ENCODE peak calls at places on chromosome 18, in eight cellular contexts. T is NCI-H460, K is NCI-H1436, I is ascending aorta, Z is kidney glomerular epithelial cell, B is GM12891, W is amygdala, U is RCC 7860. Y is an unnamed sample.

GRCh38 chr18:23547806-23548205 is 38.5 kb downstream of the NPC1 start:
- DNase-seq in I (no peak), K (no peak), U (peak; percentile 71), W (no peak), Z (peak; percentile 45), T (no peak), B (no peak), Y (peak; percentile 72)

GRCh38 chr18:63890950-63891304 is 3.4 kb downstream of the SERPINB2 start:
- DNase-seq in Z (no peak), W (no peak), K (no peak), B (no peak), I (no peak), U (peak; percentile 25), T (no peak), Y (no peak)

GRCh38 chr18:45221363-45221762 is 393.9 kb upstream of the SLC14A2 start:
- DNase-seq in U (no peak), B (no peak), T (no peak), I (peak; percentile 67), W (no peak), Z (peak; percentile 57), K (no peak), Y (no peak)

GRCh38 chr18:32911660-32912284 is 138.9 kb upstream of the KLHL14 start:
- DNase-seq in B (no peak), U (peak; percentile 70), K (no peak), W (no peak), T (no peak), I (no peak), Z (peak; percentile 19), Y (no peak)

GRCh38 chr18:57744211-57744694 is 58.9 kb downstream of the ATP8B1 start:
- DNase-seq in W (no peak), T (no peak), I (peak; percentile 70), K (no peak), B (no peak), Z (no peak), U (no peak), Y (no peak)

GRCh38 chr18:79071037-79071960 is 2.1 kb downstream of the ATP9B start:
- DNase-seq in B (no peak), I (no peak), Z (no peak), W (no peak), U (no peak), K (no peak), T (no peak), Y (no peak)

GRCh38 chr18:9765505-9765904 is 57.4 kb downstream of the RAB31 start:
- DNase-seq in K (no peak), Z (no peak), I (no peak), B (no peak), W (no peak), U (no peak), T (no peak), Y (no peak)

GRCh38 chr18:25830787-25831186 is 259.6 kb downstream of the SS18 start:
- DNase-seq in U (peak; percentile 52), I (peak; percentile 65), W (no peak), Z (peak; percentile 7), K (no peak), T (no peak), B (no peak), Y (no peak)

GRCh38 chr18:22145160-22145559 is 24.2 kb upstream of the GATA6 start:
- DNase-seq in K (no peak), Z (no peak), W (no peak), T (no peak), B (no peak), I (no peak), U (no peak), Y (no peak)

GRCh38 chr18:50627594-50628542 is 68.0 kb downstream of the MAPK4 start:
- DNase-seq in I (peak; percentile 65), U (no peak), B (no peak), T (no peak), K (no peak), Z (no peak), W (no peak), Y (no peak)

GRCh38 chr18:23311346-23312103 is 141.6 kb upstream of the RIOK3 start:
- DNase-seq in I (peak; percentile 95), B (no peak), Z (peak; percentile 66), T (no peak), K (no peak), U (peak; percentile 10), W (no peak), Y (no peak)

GRCh38 chr18:51278045-51278649 is 80.7 kb upstream of the MEX3C start:
- DNase-seq in W (no peak), K (peak; percentile 46), T (peak; percentile 55), Z (peak; percentile 29), U (no peak), I (no peak), B (no peak), Y (peak; percentile 35)

GRCh38 chr18:79588636-79589481 is 90.7 kb upstream of the CTDP1 start:
- DNase-seq in T (no peak), K (no peak), B (no peak), Z (no peak), U (no peak), W (no peak), I (peak; percentile 97), Y (no peak)

GRCh38 chr18:21335927-21336488 is 94.0 kb downstream of the GREB1L start:
- DNase-seq in W (no peak), T (no peak), Z (no peak), B (no peak), I (no peak), U (no peak), K (no peak), Y (no peak)

GRCh38 chr18:79356435-79356834 is 39.3 kb upstream of the NFATC1 start:
- DNase-seq in I (no peak), K (no peak), Z (no peak), B (no peak), T (no peak), W (no peak), U (no peak), Y (no peak)

GRCh38 chr18:41767960-41768359 is 187.1 kb upstream of the PIK3C3 start:
- DNase-seq in Z (peak; percentile 66), B (no peak), K (peak; percentile 34), W (no peak), T (no peak), I (no peak), U (peak; percentile 7), Y (no peak)

GRCh38 chr18:49668583-49669290 is 106.9 kb downstream of the LIPG start:
- DNase-seq in U (no peak), K (no peak), T (no peak), B (no peak), Z (no peak), I (no peak), W (no peak), Y (no peak)

GRCh38 chr18:49618741-49619392 is 57.0 kb downstream of the LIPG start:
- DNase-seq in T (no peak), K (no peak), I (no peak), Z (peak; percentile 45), W (no peak), U (no peak), B (no peak), Y (peak; percentile 67)

GRCh38 chr18:21004721-21005120 is 106.9 kb downstream of the ROCK1 start:
- DNase-seq in K (no peak), Z (no peak), W (no peak), B (no peak), U (no peak), T (no peak), I (no peak), Y (no peak)

GRCh38 chr18:58493516-58494253 is 135.2 kb downstream of the ALPK2 start:
- DNase-seq in K (peak; percentile 48), B (peak; percentile 58), T (peak; percentile 73), U (peak; percentile 48), I (peak; percentile 76), W (peak; percentile 18), Z (peak; percentile 38), Y (peak; percentile 62)

GRCh38 chr18:69839989-69840388 is 107.7 kb downstream of the CD226 start:
- DNase-seq in I (no peak), K (no peak), U (no peak), T (no peak), Z (no peak), W (no peak), B (no peak), Y (no peak)

GRCh38 chr18:50203801-50204604 is 9.1 kb upstream of the MYO5B start:
- DNase-seq in T (peak; percentile 38), K (peak; percentile 69), I (no peak), U (no peak), B (no peak), Z (peak; percentile 64), W (no peak), Y (peak; percentile 19)

GRCh38 chr18:8499810-8500663 is 109.2 kb upstream of the RAB12 start:
- DNase-seq in Z (no peak), K (no peak), T (no peak), U (no peak), W (no peak), B (no peak), I (no peak), Y (no peak)

GRCh38 chr18:61955644-61956043 is 62.8 kb upstream of the RNF152 start:
- DNase-seq in U (no peak), Z (no peak), B (peak; percentile 10), W (no peak), I (no peak), T (no peak), K (no peak), Y (no peak)

GRCh38 chr18:11980148-11980554 is 1.2 kb upstream of the IMPA2 start:
- DNase-seq in K (no peak), I (no peak), B (no peak), T (no peak), U (no peak), Z (no peak), W (no peak), Y (no peak)

GRCh38 chr18:31992836-31993575 is 25.6 kb upstream of the RNF125 start:
- DNase-seq in T (no peak), U (no peak), I (no peak), Z (no peak), W (no peak), B (no peak), K (no peak), Y (no peak)

GRCh38 chr18:8354304-8354703 is 254.9 kb upstream of the RAB12 start:
- DNase-seq in W (no peak), B (no peak), Z (no peak), I (no peak), T (no peak), U (no peak), K (no peak), Y (no peak)

GRCh38 chr18:11310476-11311086 is 161.2 kb upstream of the PIEZO2 start:
- DNase-seq in U (peak; percentile 20), W (no peak), K (peak; percentile 3), B (peak; percentile 20), T (peak; percentile 30), I (no peak), Z (peak; percentile 25), Y (no peak)

GRCh38 chr18:59514193-59514592 is 155.1 kb upstream of the LMAN1 start:
- DNase-seq in K (no peak), W (no peak), T (no peak), U (no peak), I (peak; percentile 68), B (no peak), Z (no peak), Y (peak; percentile 27)

GRCh38 chr18:74505776-74506175 is 9.6 kb downstream of the CNDP2 start:
- DNase-seq in Z (no peak), U (no peak), I (no peak), B (no peak), K (no peak), W (no peak), T (no peak), Y (no peak)

GRCh38 chr18:62085766-62086165 is 101.1 kb downstream of the PIGN start:
- DNase-seq in U (no peak), T (no peak), Z (no peak), I (no peak), W (no peak), B (no peak), K (no peak), Y (no peak)

GRCh38 chr18:40974448-40974847 is 980.6 kb upstream of the PIK3C3 start:
- DNase-seq in I (no peak), T (no peak), K (no peak), U (no peak), B (no peak), Z (no peak), W (no peak), Y (no peak)

GRCh38 chr18:62324355-62324828 is 718 bp upstream of the TNFRSF11A start:
- DNase-seq in U (no peak), T (no peak), K (no peak), Z (no peak), B (no peak), I (no peak), W (no peak), Y (no peak)

GRCh38 chr18:49015886-49016647 is 65.3 kb upstream of the SMAD7 start:
- DNase-seq in I (peak; percentile 61), T (no peak), K (no peak), U (no peak), Z (no peak), B (no peak), W (no peak), Y (no peak)